ENCODE peak calls at places on chromosomes 3 and 15, in nine cellular contexts. A, T, V, G, M, J, C, N and X are unnamed samples.

GRCh38 chr3:89145995-89146394 is 38.6 kb downstream of the EPHA3 start:
- DNase-seq in A (peak; percentile 97), T (peak; percentile 40), V (no peak), G (no peak), M (peak; percentile 95), J (no peak), C (no peak), N (no peak), X (no peak)

GRCh38 chr15:66047321-66048024 is 178.2 kb downstream of the RAB11A start:
- DNase-seq in A (no peak), T (no peak), V (no peak), G (no peak), M (no peak), J (no peak), C (no peak), N (peak; percentile 23), X (no peak)

GRCh38 chr3:137013955-137014688 is 56.3 kb downstream of the IL20RB start:
- DNase-seq in A (peak; percentile 88), T (peak; percentile 89), V (peak; percentile 86), G (peak; percentile 63), M (peak; percentile 91), J (peak; percentile 95), C (peak; percentile 95), N (peak; percentile 90), X (peak; percentile 96)

GRCh38 chr15:101398247-101398646 is 91.3 kb downstream of the PCSK6 start:
- DNase-seq in A (no peak), T (no peak), V (no peak), G (no peak), M (no peak), J (no peak), C (no peak), N (no peak), X (no peak)

GRCh38 chr3:123412811-123413588 is 35.9 kb downstream of the ADCY5 start:
- DNase-seq in A (no peak), T (no peak), V (no peak), G (no peak), M (peak; percentile 15), J (no peak), C (peak; percentile 82), N (no peak), X (no peak)

GRCh38 chr15:101407439-101407838 is 82.1 kb downstream of the PCSK6 start:
- DNase-seq in A (no peak), T (no peak), V (no peak), G (no peak), M (no peak), J (no peak), C (no peak), N (no peak), X (no peak)

GRCh38 chr15:67884514-67885225 is 44.8 kb upstream of the RNU6-1 start:
- DNase-seq in A (peak; percentile 69), T (peak; percentile 80), V (peak; percentile 69), G (no peak), M (peak; percentile 78), J (no peak), C (peak; percentile 93), N (peak; percentile 88), X (peak; percentile 81)

GRCh38 chr15:79858469-79858868 is 38.3 kb downstream of the MTHFS start:
- DNase-seq in A (no peak), T (no peak), V (no peak), G (no peak), M (peak; percentile 31), J (no peak), C (no peak), N (no peak), X (no peak)

GRCh38 chr3:136074546-136074945 is 109.0 kb downstream of the PPP2R3A start:
- DNase-seq in A (no peak), T (no peak), V (no peak), G (no peak), M (peak; percentile 65), J (no peak), C (no peak), N (no peak), X (no peak)

GRCh38 chr3:66048051-66048395 is 9.3 kb upstream of the MAGI1 start:
- DNase-seq in A (no peak), T (no peak), V (no peak), G (no peak), M (peak; percentile 40), J (no peak), C (no peak), N (no peak), X (no peak)

GRCh38 chr3:118485693-118486092 is 549.0 kb downstream of the IGSF11 start:
- DNase-seq in A (no peak), T (no peak), V (no peak), G (no peak), M (no peak), J (no peak), C (no peak), N (no peak), X (no peak)

GRCh38 chr3:172046268-172046915 is 7.0 kb downstream of the FNDC3B start:
- DNase-seq in A (no peak), T (no peak), V (no peak), G (no peak), M (peak; percentile 47), J (no peak), C (no peak), N (no peak), X (no peak)

GRCh38 chr3:172051310-172051956 is 12.1 kb downstream of the FNDC3B start:
- DNase-seq in A (no peak), T (no peak), V (no peak), G (no peak), M (no peak), J (no peak), C (no peak), N (no peak), X (no peak)

GRCh38 chr3:172048599-172048998 is 9.2 kb downstream of the FNDC3B start:
- DNase-seq in A (no peak), T (no peak), V (no peak), G (no peak), M (no peak), J (no peak), C (no peak), N (no peak), X (no peak)

GRCh38 chr3:172044833-172045585 is 5.6 kb downstream of the FNDC3B start:
- DNase-seq in A (no peak), T (no peak), V (no peak), G (no peak), M (peak; percentile 33), J (no peak), C (no peak), N (no peak), X (no peak)

DNA sequence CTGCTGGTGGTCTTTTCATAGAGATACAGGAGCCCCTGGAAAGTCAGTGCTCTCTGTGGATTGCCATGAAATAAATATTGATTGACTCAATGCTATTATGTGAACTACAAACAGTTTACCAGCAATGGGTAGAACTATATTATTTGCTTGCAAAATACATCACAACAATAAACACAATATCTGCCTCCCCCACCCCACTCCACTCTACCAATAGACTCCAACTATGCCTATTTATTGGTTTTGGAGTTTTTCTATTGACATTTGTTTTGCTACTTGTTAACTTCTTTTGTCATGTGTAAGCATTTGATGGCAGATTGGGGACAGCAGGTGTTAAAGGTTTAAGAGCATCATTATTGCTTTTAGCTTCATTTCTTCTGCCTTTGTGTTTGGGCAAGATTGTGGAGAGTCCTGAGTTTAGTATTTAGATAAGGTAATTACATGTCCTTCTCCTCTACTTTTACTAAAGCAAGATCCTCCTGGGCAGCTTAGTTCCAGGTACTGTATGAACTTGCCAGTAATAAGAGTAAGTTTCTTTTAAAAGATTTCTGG is 8.3 kb downstream of the FNDC3B start:
- DNase-seq in A (no peak), T (no peak), V (no peak), G (no peak), M (no peak), J (no peak), C (no peak), N (no peak), X (no peak)
- H3K4me3 ChIP-seq in A (no peak overlapping the region), T (no peak overlapping the region), V (no peak overlapping the region), G (no peak overlapping the region), M (no peak overlapping the region), J (no peak overlapping the region), C (no peak overlapping the region), N (no peak overlapping the region), X (no peak overlapping the region)

DNA sequence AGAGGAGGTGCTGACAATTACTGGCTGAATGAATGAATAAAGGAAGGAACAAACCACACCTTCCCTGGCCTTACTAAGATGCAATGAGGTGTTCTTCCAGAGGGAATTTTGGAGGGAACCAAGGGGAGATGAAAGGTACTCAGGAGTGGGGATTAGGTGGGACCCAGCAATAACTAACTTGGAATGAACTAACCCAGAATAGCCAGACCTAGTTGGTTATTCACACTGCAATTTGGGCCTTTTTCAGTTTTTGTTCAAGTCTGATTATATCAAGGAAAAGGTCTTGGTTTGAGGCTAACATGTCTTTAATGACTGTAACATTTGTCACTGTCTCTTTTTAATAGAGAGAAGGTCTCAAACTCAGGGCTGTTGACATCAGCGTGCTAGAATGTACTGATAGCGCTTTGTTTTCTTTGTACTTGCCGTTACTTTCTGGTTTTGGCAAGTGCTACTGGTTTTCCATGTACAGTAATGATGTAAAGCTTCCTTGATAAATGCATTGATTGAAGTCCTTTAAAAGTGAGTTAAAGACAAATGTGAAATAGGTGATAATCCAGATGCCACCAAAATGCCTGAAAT is 3.2 kb upstream of the PLXND1 start:
- DNase-seq in A (peak; percentile 75), T (no peak), V (no peak), G (no peak), M (no peak), J (no peak), C (no peak), N (no peak), X (no peak)
- H3K27me3 ChIP-seq in A (no peaks in the 10 kb centered on the region), T (no peaks in the 10 kb centered on the region), V (peaks cover 12% of the 10 kb centered on the region), G (no peaks in the 10 kb centered on the region), M (no peaks in the 10 kb centered on the region), J (no peaks in the 10 kb centered on the region), C (no peaks in the 10 kb centered on the region), N (peaks cover 23% of the 10 kb centered on the region), X (no peaks in the 10 kb centered on the region)

DNA sequence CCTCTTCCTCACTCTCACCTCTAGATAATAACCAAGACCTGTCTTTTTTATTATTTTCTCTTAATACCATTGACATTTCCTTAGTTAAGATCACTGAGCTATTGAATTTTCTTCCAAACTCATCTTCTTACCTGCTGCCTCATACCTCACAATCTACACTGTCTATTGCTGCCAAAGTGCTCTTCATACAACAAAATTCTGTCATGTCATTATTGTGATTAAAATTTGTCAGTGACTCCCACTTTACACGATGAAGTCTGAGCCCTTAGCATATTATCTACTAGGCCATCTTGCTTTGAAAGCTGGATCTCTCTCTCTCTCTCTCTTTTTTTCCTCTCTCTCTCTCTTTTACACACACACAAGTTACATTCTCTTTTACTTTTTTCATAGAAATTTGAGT is 73.3 kb downstream of the NSUN3 start:
- DNase-seq in A (no peak), T (no peak), V (no peak), G (no peak), M (no peak), J (no peak), C (no peak), N (no peak), X (no peak)
- H3K36me3 ChIP-seq in A (no peaks in the 10 kb centered on the region), T (no peaks in the 10 kb centered on the region), V (no peaks in the 10 kb centered on the region), G (no peaks in the 10 kb centered on the region), M (no peaks in the 10 kb centered on the region), J (no peaks in the 10 kb centered on the region), C (no peaks in the 10 kb centered on the region), N (no peaks in the 10 kb centered on the region), X (no peaks in the 10 kb centered on the region)

GRCh38 chr3:29334652-29335189 is 53.9 kb downstream of the RBMS3 start:
- DNase-seq in A (no peak), T (no peak), V (no peak), G (no peak), M (peak; percentile 40), J (no peak), C (no peak), N (no peak), X (peak; percentile 8)
- H3K4me3 ChIP-seq in A (no peak overlapping the region), T (no peak overlapping the region), V (no peak overlapping the region), G (no peak overlapping the region), M (peak overlapping the region; percentile 67), J (no peak overlapping the region), C (peak overlapping the region; percentile 35), N (no peak overlapping the region), X (peak overlapping the region; percentile 45)